ENCODE peak calls at places on chromosomes 5 and 9, in seven cellular contexts. V, U, I, F, L, Z and S are unnamed samples. For H3K4me1, the result is how much of the 10 kb centered on the place peaks cover.

GRCh38 chr5:170306381-170306790 is 8.8 kb upstream of the LCP2 start:
- DNase-seq in V (peak), U (no peak), I (peak), F (no peak), L (no peak), Z (peak), S (peak)

GRCh38 chr5:105659396-105659795 is 2011.3 kb downstream of the EFNA5 start:
- DNase-seq in V (no peak), U (no peak), I (no peak), F (no peak), L (no peak), Z (no peak), S (no peak)

GRCh38 chr5:132834057-132834456 is 3.6 kb upstream of the SHROOM1 start:
- DNase-seq in V (no peak), U (no peak), I (no peak), F (no peak), L (no peak), Z (no peak), S (no peak)

GRCh38 chr5:139746691-139747582 is 48.7 kb upstream of the PSD2 start:
- DNase-seq in V (peak), U (peak), I (no peak), F (no peak), L (no peak), Z (no peak), S (no peak)

GRCh38 chr9:72362680-72363139 is 2.3 kb downstream of the ZFAND5 start:
- DNase-seq in V (peak), U (peak), I (peak), F (peak), L (peak), Z (peak), S (no peak)

GRCh38 chr9:72012642-72013041 is 47.8 kb downstream of the C9orf57 start:
- DNase-seq in V (no peak), U (no peak), I (no peak), F (no peak), L (no peak), Z (no peak), S (no peak)

GRCh38 chr9:12464910-12465512 is 228.2 kb upstream of the TYRP1 start:
- DNase-seq in V (peak), U (no peak), I (no peak), F (no peak), L (peak), Z (no peak), S (no peak)

GRCh38 chr9:74500584-74500924 is 3.4 kb downstream of the RORB start:
- DNase-seq in V (no peak), U (no peak), I (no peak), F (no peak), L (no peak), Z (no peak), S (no peak)

GRCh38 chr9:133580416-133580738 is 28.8 kb downstream of the FAM163B start:
- DNase-seq in V (no peak), U (no peak), I (no peak), F (no peak), L (no peak), Z (no peak), S (no peak)

GRCh38 chr9:104836235-104836634 is 72.3 kb downstream of the NIPSNAP3B start:
- DNase-seq in V (peak), U (no peak), I (no peak), F (no peak), L (no peak), Z (no peak), S (no peak)

GRCh38 chr5:19988447-19988846 is 447 bp upstream of the CDH18 start:
- DNase-seq in V (no peak), U (no peak), I (no peak), F (no peak), L (no peak), Z (no peak), S (no peak)

GRCh38 chr5:92207156-92207555 is 824.0 kb upstream of the ARRDC3 start:
- DNase-seq in V (no peak), U (no peak), I (no peak), F (no peak), L (no peak), Z (no peak), S (no peak)

GRCh38 chr5:74288448-74289109 is 351.9 kb downstream of the ENC1 start:
- DNase-seq in V (peak), U (no peak), I (peak), F (no peak), L (no peak), Z (no peak), S (peak)

GRCh38 chr5:84862132-84862531 is 477.5 kb upstream of the EDIL3 start:
- DNase-seq in V (no peak), U (no peak), I (no peak), F (no peak), L (no peak), Z (no peak), S (no peak)

GRCh38 chr9:90956026-90956810 is 154.6 kb downstream of the SYK start:
- DNase-seq in V (peak), U (no peak), I (no peak), F (no peak), L (no peak), Z (no peak), S (no peak)

GRCh38 chr9:73199886-73200285 is 48.2 kb downstream of the ANXA1 start:
- DNase-seq in V (no peak), U (no peak), I (no peak), F (no peak), L (peak), Z (no peak), S (no peak)

GRCh38 chr9:70954607-70955143 is 166.7 kb downstream of the TRPM3 start:
- DNase-seq in V (no peak), U (no peak), I (no peak), F (no peak), L (no peak), Z (no peak), S (no peak)

GRCh38 chr5:78648359-78649219 is at the start of gene LHFPL2:
- DNase-seq in V (peak), U (peak), I (peak), F (peak), L (peak), Z (peak), S (peak)

GRCh38 chr5:113042491-113043243 is 66.1 kb downstream of the DCP2 start:
- DNase-seq in V (no peak), U (no peak), I (no peak), F (no peak), L (no peak), Z (no peak), S (no peak)

GRCh38 chr5:67746103-67746502 is 469.5 kb upstream of the PIK3R1 start:
- DNase-seq in V (no peak), U (no peak), I (no peak), F (no peak), L (no peak), Z (no peak), S (no peak)

GRCh38 chr5:38528162-38528703 is 28.2 kb downstream of the LIFR start:
- DNase-seq in V (no peak), U (no peak), I (no peak), F (no peak), L (no peak), Z (no peak), S (no peak)

GRCh38 chr9:135108801-135109500 is 21.5 kb downstream of the OLFM1 start:
- DNase-seq in V (no peak), U (no peak), I (no peak), F (no peak), L (no peak), Z (no peak), S (no peak)

GRCh38 chr9:38068866-38069628 is at the start of gene SHB:
- DNase-seq in V (peak), U (peak), I (peak), F (peak), L (peak), Z (peak), S (peak)
- H3K4me1 ChIP-seq in V (under half), U (under half), I (under half), F (under half), L (under half), Z (under half), S (under half)

GRCh38 chr9:112061152-112061740 is 113.9 kb downstream of the SUSD1 start:
- DNase-seq in V (peak), U (peak), I (peak), F (no peak), L (peak), Z (peak), S (peak)
- TF ChIP-seq POLR2A in V (peak), U (peak), I (no peak), F (no peak), L (no peak), Z (no peak), S (no peak)

GRCh38 chr9:98209530-98209929 is 17.1 kb upstream of the CORO2A start:
- DNase-seq in V (no peak), U (no peak), I (no peak), F (no peak), L (no peak), Z (no peak), S (no peak)

GRCh38 chr9:98208635-98209034 is 16.2 kb upstream of the CORO2A start:
- DNase-seq in V (no peak), U (no peak), I (no peak), F (no peak), L (no peak), Z (no peak), S (no peak)

GRCh38 chr9:98206754-98207153 is 14.3 kb upstream of the CORO2A start:
- DNase-seq in V (no peak), U (no peak), I (no peak), F (no peak), L (no peak), Z (no peak), S (no peak)

GRCh38 chr9:98210435-98210834 is 18.0 kb upstream of the CORO2A start:
- DNase-seq in V (no peak), U (no peak), I (no peak), F (no peak), L (no peak), Z (no peak), S (no peak)

DNA sequence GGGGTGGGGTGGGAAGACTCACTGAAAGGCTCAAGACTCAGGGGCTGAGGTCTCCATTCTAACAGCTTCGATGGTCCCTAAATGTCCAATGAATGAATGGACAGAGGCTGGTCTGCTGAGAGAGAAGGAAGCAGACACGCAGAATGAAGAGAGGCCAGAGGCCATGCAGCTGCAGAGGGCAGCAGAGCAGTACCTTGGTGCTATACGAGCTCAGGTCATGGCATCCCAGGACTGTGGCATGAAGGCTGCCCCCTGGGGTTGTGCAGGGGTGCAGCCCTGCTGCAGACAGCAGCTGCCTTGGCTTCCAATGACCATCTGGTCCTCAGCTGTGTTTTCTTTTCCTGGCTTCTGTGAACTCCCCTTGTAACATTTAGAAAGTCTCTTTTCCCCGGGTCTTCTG is 15.2 kb upstream of the CORO2A start:
- DNase-seq in V (peak), U (no peak), I (no peak), F (no peak), L (no peak), Z (no peak), S (no peak)
- TF ChIP-seq CTCF in V (no peak), U (no peak), I (no peak), F (peak), L (no peak), Z (no peak), S (no peak)

GRCh38 chr5:10602031-10602806 is 38.3 kb downstream of the ANKRD33B start:
- DNase-seq in V (no peak), U (no peak), I (no peak), F (peak), L (no peak), Z (no peak), S (peak)
- H3K4me1 ChIP-seq in V (under half), U (under half), I (under half), F (under half), L (under half), Z (under half), S (under half)

GRCh38 chr9:94256007-94256406 is 3.1 kb upstream of the ZNF169 start:
- DNase-seq in V (no peak), U (no peak), I (no peak), F (no peak), L (no peak), Z (no peak), S (no peak)

DNA sequence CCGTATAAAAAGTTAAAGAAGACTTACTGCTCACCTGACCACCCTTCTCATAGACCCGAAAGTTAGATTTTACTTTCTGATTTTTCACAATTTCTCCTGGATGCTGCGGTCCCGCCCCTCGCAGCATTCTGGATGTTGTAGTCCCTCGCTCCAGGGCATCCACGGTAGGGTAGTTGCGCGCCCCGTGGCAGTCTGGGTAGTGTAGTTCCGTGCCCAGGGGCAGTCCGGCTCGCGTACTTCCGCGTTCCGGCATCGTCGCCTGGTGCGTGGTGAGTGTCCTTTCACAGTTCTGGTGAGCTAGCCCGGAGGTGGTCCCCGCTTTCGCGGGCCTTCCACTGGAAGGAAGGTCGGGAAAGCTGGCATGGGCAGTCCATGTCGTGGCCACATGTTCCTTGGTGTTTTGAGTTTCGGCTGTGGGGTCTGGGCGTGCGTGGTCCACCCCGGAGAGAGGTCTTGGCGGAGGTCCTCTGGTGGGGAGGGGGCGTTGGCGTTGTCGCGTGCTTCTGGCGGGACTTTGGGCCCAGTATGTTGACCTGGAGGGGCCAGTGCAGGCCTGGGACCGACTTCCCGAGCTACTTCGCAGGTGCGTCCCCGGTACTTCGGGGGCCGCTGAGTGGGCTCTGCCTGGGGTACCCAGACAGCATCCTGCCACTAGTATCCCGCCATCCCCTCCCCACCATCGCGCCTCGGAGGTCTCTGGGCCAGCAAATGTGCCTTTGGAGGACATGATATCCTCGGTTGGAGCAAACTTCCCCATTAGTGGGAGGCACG is at the start of gene ZNF169:
- DNase-seq in V (peak), U (peak), I (peak), F (peak), L (peak), Z (peak), S (peak)
- TF ChIP-seq POLR2A in V (peak), U (peak), I (peak), F (peak), L (peak), Z (peak), S (no peak)